ENCODE peak calls at places on chromosomes 4 and X, in eight cellular contexts. V is left lung, C is WERI-Rb-1, T is Kasumi-1, K is EL, R is activated gamma-delta T cell treated with Interleukin-2 at 50 U/mL for 16 hours, B is hepatocyte, G is Calu3. H is an unnamed sample.

GRCh38 chrX:24214568-24214967 is 65.0 kb downstream of the ZFX start:
- DNase-seq in V (no peak), C (no peak), T (no peak), K (no peak), R (no peak), B (no peak), G (no peak), H (no peak)

GRCh38 chrX:22629105-22629725 is 356.5 kb downstream of the CBLL2 start:
- DNase-seq in V (no peak), C (no peak), T (no peak), K (peak; percentile 51), R (no peak), B (no peak), G (no peak), H (no peak)

GRCh38 chrX:13646154-13646549 is 6.8 kb upstream of the TCEANC start:
- DNase-seq in V (peak; percentile 47), C (peak; percentile 73), T (peak; percentile 45), K (peak; percentile 47), R (peak; percentile 13), B (peak; percentile 75), G (peak; percentile 71), H (peak; percentile 77)

GRCh38 chr4:153296424-153296823 is 48.1 kb upstream of the MND1 start:
- DNase-seq in V (peak; percentile 43), C (no peak), T (no peak), K (peak; percentile 42), R (no peak), B (peak; percentile 73), G (no peak), H (no peak)

GRCh38 chr4:27239651-27240050 is 379.0 kb downstream of the STIM2 start:
- DNase-seq in V (no peak), C (no peak), T (no peak), K (no peak), R (no peak), B (no peak), G (no peak), H (no peak)

GRCh38 chr4:28772066-28772465 is 1911.4 kb downstream of the STIM2 start:
- DNase-seq in V (no peak), C (no peak), T (no peak), K (peak; percentile 85), R (no peak), B (no peak), G (no peak), H (no peak)

GRCh38 chr4:76589402-76589801 is 154.4 kb downstream of the SHROOM3 start:
- DNase-seq in V (no peak), C (no peak), T (no peak), K (peak; percentile 68), R (no peak), B (peak; percentile 78), G (peak; percentile 32), H (peak; percentile 87)

GRCh38 chrX:18983711-18984380 is at the start of gene PHKA2:
- DNase-seq in V (peak; percentile 63), C (peak; percentile 38), T (peak; percentile 50), K (peak; percentile 57), R (no peak), B (peak; percentile 70), G (peak; percentile 74), H (peak; percentile 79)

H was measured in islet precursor cell.